ENCODE peak calls at places on chromosomes 13 and 19, in four cellular contexts. E is endothelial cell; Q is left cardiac atrium; R is stimulated activated CD4-positive, alpha-beta T cell treated with anti-CD3 and anti-CD28 coated beads, TNF-alpha, amount 100 ng/mL, for 1 hour. I is an unnamed sample.
A peak's percentile ranks its signal among the peaks of the same experiment; 100 is the strongest.

GRCh38 chr13:94073006-94073744 is 406.3 kb downstream of the DCT start:
- DNase-seq in E (no peak), R (no peak), Q (no peak), I (peak; percentile 18)

GRCh38 chr19:12913011-12913561 is 6.0 kb downstream of the SYCE2 start:
- DNase-seq in Q (peak; percentile 79), E (no peak), R (no peak), I (no peak)

GRCh38 chr13:31807090-31807541 is 67.8 kb downstream of the RXFP2 start:
- DNase-seq in R (no peak), Q (no peak), E (no peak), I (peak; percentile 28)

GRCh38 chr19:16225279-16226183 is 27.8 kb downstream of the AP1M1 start:
- DNase-seq in R (no peak), Q (no peak), E (no peak), I (no peak)

GRCh38 chr19:22945560-22945959 is 57.4 kb downstream of the ZNF728 start:
- DNase-seq in R (no peak), Q (no peak), E (no peak), I (no peak)

GRCh38 chr13:29454931-29455481 is 140.5 kb downstream of the SLC7A1 start:
- DNase-seq in R (no peak), Q (no peak), E (no peak), I (peak; percentile 66)

GRCh38 chr19:16449330-16449961 is 22.3 kb downstream of the EPS15L1 start:
- DNase-seq in E (no peak), Q (no peak), R (no peak), I (peak; percentile 56)

GRCh38 chr19:10478903-10479384 is 24.2 kb downstream of the KEAP1 start:
- DNase-seq in Q (peak; percentile 94), E (peak; percentile 77), R (peak; percentile 77), I (peak; percentile 51)

GRCh38 chr19:5293607-5294089 is 47.0 kb downstream of the PTPRS start:
- DNase-seq in R (no peak), E (peak; percentile 42), Q (peak; percentile 44), I (no peak)

GRCh38 chr13:62879071-62879470 is 1463.4 kb upstream of the PCDH20 start:
- DNase-seq in Q (no peak), R (no peak), E (no peak), I (peak; percentile 18)

GRCh38 chr19:46746281-46746965 is at the start of gene STRN4:
- DNase-seq in R (no peak), E (peak; percentile 56), Q (peak; percentile 58), I (no peak)

GRCh38 chr13:59531571-59532091 is 632.1 kb downstream of the DIAPH3 start:
- DNase-seq in E (peak; percentile 67), R (no peak), Q (peak; percentile 93), I (peak; percentile 81)

GRCh38 chr19:5038631-5039271 is 69.8 kb downstream of the KDM4B start:
- DNase-seq in R (no peak), E (peak; percentile 33), Q (no peak), I (no peak)

GRCh38 chr13:97296740-97297139 is 74.6 kb downstream of the MBNL2 start:
- DNase-seq in E (no peak), Q (no peak), R (no peak), I (no peak)

GRCh38 chr13:75264611-75265010 is 217.4 kb downstream of the TBC1D4 start:
- DNase-seq in E (no peak), R (no peak), Q (no peak), I (no peak)

GRCh38 chr13:109126973-109127615 is 497.7 kb downstream of the MYO16 start:
- DNase-seq in E (no peak), Q (no peak), R (no peak), I (no peak)

GRCh38 chr19:1814391-1814790 is 2.3 kb upstream of the ATP8B3 start:
- DNase-seq in E (no peak), R (no peak), Q (no peak), I (no peak)

GRCh38 chr13:32087955-32088747 is 56.6 kb downstream of the FRY start:
- DNase-seq in Q (no peak), R (no peak), E (no peak), I (no peak)

GRCh38 chr13:97119899-97120745 is 102.0 kb upstream of the MBNL2 start:
- DNase-seq in Q (no peak), R (no peak), E (no peak), I (peak; percentile 68)

GRCh38 chr19:7743425-7743841 is 3.9 kb downstream of the CD209 start:
- DNase-seq in E (no peak), Q (no peak), R (no peak), I (no peak)

GRCh38 chr19:13872695-13873389 is 4.1 kb upstream of the NANOS3 start:
- DNase-seq in R (no peak), E (peak; percentile 34), Q (peak; percentile 53), I (no peak)

GRCh38 chr19:46080561-46080960 is 39.8 kb upstream of the IGFL4 start:
- DNase-seq in R (no peak), E (no peak), Q (peak; percentile 22), I (peak; percentile 91)

GRCh38 chr13:73081256-73081915 is 22.6 kb downstream of the KLF5 start:
- DNase-seq in E (no peak), Q (no peak), R (no peak), I (no peak)

GRCh38 chr19:1411255-1412191 is 4.1 kb downstream of the DAZAP1 start:
- DNase-seq in R (no peak), E (no peak), Q (peak; percentile 83), I (no peak)

GRCh38 chr13:111129465-111130110 is 14.5 kb downstream of the ARHGEF7 start:
- DNase-seq in E (no peak), Q (no peak), R (no peak), I (no peak)

GRCh38 chr19:45075215-45076028 is 856 bp downstream of the ZNF296 start:
- DNase-seq in E (no peak), Q (peak; percentile 78), R (no peak), I (no peak)

GRCh38 chr13:20815469-20815868 is 41.7 kb upstream of the EEF1AKMT1 start:
- DNase-seq in R (no peak), Q (no peak), E (no peak), I (no peak)

GRCh38 chr19:47541507-47541906 is 26.6 kb upstream of the NAPA start:
- DNase-seq in Q (no peak), R (no peak), E (no peak), I (no peak)

GRCh38 chr13:93416943-93417342 is 190.3 kb downstream of the GPC6 start:
- DNase-seq in Q (no peak), R (no peak), E (no peak), I (no peak)

GRCh38 chr19:19321143-19321577 is 531 bp downstream of the MAU2 start:
- DNase-seq in R (no peak), E (no peak), Q (no peak), I (no peak)

GRCh38 chr19:42246143-42246868 is 3.9 kb upstream of the GSK3A start:
- DNase-seq in Q (peak; percentile 85), E (peak; percentile 62), R (no peak), I (peak; percentile 74)

GRCh38 chr13:71663431-71663830 is 203.6 kb downstream of the DACH1 start:
- DNase-seq in R (no peak), E (no peak), Q (no peak), I (no peak)

I was measured in HT1080.